ENCODE peak calls at places on chromosomes 6 and 20, in five cellular contexts. H is colonic mucosa, O is uterus, F is spleen, Q is psoas muscle. V is an unnamed sample.

GRCh38 chr6:77620290-77620882 is 32.5 kb upstream of the MEI4 start:
- DNase-seq in H (peak; percentile 17), O (no peak), F (no peak), Q (no peak), V (no peak)

GRCh38 chr6:14000901-14001300 is 76.1 kb downstream of the RNF182 start:
- DNase-seq in H (no peak), O (no peak), F (no peak), Q (no peak), V (no peak)

GRCh38 chr20:8877294-8877693 is 191.6 kb upstream of the PLCB4 start:
- DNase-seq in H (no peak), O (no peak), F (no peak), Q (no peak), V (no peak)

GRCh38 chr6:39189915-39190544 is 39.2 kb downstream of the KCNK5 start:
- DNase-seq in H (peak; percentile 71), O (no peak), F (no peak), Q (no peak), V (no peak)

GRCh38 chr6:163926642-163927041 is 512.1 kb downstream of the QKI start:
- DNase-seq in H (no peak), O (peak; percentile 16), F (no peak), Q (peak; percentile 74), V (no peak)

GRCh38 chr6:136920858-136921520 is 1.1 kb upstream of the SLC35D3 start:
- DNase-seq in H (peak; percentile 54), O (no peak), F (no peak), Q (no peak), V (no peak)

GRCh38 chr6:44116643-44117382 is 10.4 kb downstream of the MRPL14 start:
- DNase-seq in H (no peak), O (no peak), F (no peak), Q (no peak), V (peak; percentile 62)

GRCh38 chr6:133973109-133973971 is 20.3 kb downstream of the TBPL1 start:
- DNase-seq in H (no peak), O (no peak), F (no peak), Q (no peak), V (peak; percentile 42)

GRCh38 chr6:54135665-54136370 is 24.6 kb downstream of the MLIP start:
- DNase-seq in H (no peak), O (no peak), F (no peak), Q (no peak), V (peak; percentile 3)

GRCh38 chr20:8808180-8808535 is 260.7 kb upstream of the PLCB4 start:
- DNase-seq in H (peak; percentile 22), O (no peak), F (no peak), Q (no peak), V (no peak)

GRCh38 chr6:446418-447366 is 55.1 kb downstream of the IRF4 start:
- DNase-seq in H (no peak), O (no peak), F (peak; percentile 82), Q (no peak), V (no peak)

GRCh38 chr20:33910056-33910455 is 83.7 kb upstream of the RALY start:
- DNase-seq in H (no peak), O (no peak), F (no peak), Q (no peak), V (no peak)

GRCh38 chr20:57777911-57778310 is 68.1 kb upstream of the PMEPA1 start:
- DNase-seq in H (no peak), O (no peak), F (no peak), Q (no peak), V (no peak)

GRCh38 chr6:134318396-134319281 is 727 bp upstream of the SGK1 start:
- DNase-seq in H (no peak), O (no peak), F (no peak), Q (no peak), V (no peak)

GRCh38 chr6:38193486-38194281 is 374.2 kb downstream of the ZFAND3 start:
- DNase-seq in H (no peak), O (no peak), F (no peak), Q (no peak), V (no peak)

GRCh38 chr20:37848706-37849105 is 54.2 kb upstream of the VSTM2L start:
- DNase-seq in H (no peak), O (no peak), F (no peak), Q (no peak), V (no peak)

GRCh38 chr6:132483779-132484679 is 28.9 kb downstream of the STX7 start:
- DNase-seq in H (peak; percentile 49), O (no peak), F (no peak), Q (no peak), V (peak; percentile 37)

GRCh38 chr20:19974621-19975435 is 42.3 kb upstream of the NAA20 start:
- DNase-seq in H (peak; percentile 59), O (peak; percentile 84), F (peak; percentile 88), Q (peak; percentile 95), V (peak; percentile 93)

GRCh38 chr6:75368151-75368779 is 83.7 kb upstream of the TMEM30A start:
- DNase-seq in H (peak; percentile 29), O (no peak), F (no peak), Q (no peak), V (no peak)

GRCh38 chr6:137233561-137234504 is 14.6 kb upstream of the IFNGR1 start:
- DNase-seq in H (peak; percentile 45), O (peak; percentile 37), F (no peak), Q (peak; percentile 67), V (peak; percentile 68)

GRCh38 chr20:38585404-38586180 is 4.6 kb downstream of the ADIG start:
- DNase-seq in H (no peak), O (no peak), F (no peak), Q (no peak), V (no peak)

GRCh38 chr6:140203611-140204553 is 829.4 kb upstream of the CITED2 start:
- DNase-seq in H (no peak), O (no peak), F (no peak), Q (no peak), V (peak; percentile 21)

GRCh38 chr6:11538799-11539468 is 1.4 kb downstream of the TMEM170B start:
- DNase-seq in H (no peak), O (no peak), F (no peak), Q (no peak), V (no peak)

GRCh38 chr6:48144024-48144423 is 33.0 kb upstream of the PTCHD4 start:
- DNase-seq in H (no peak), O (no peak), F (no peak), Q (no peak), V (no peak)

GRCh38 chr6:56199956-56200355 is 47.4 kb downstream of the COL21A1 start:
- DNase-seq in H (no peak), O (no peak), F (no peak), Q (no peak), V (no peak)

GRCh38 chr6:109507490-109508072 is 24.6 kb upstream of the ZBTB24 start:
- DNase-seq in H (no peak), O (no peak), F (no peak), Q (no peak), V (no peak)

GRCh38 chr20:48683467-48684175 is 144.2 kb downstream of the PREX1 start:
- DNase-seq in H (no peak), O (no peak), F (peak; percentile 58), Q (no peak), V (no peak)

DNA sequence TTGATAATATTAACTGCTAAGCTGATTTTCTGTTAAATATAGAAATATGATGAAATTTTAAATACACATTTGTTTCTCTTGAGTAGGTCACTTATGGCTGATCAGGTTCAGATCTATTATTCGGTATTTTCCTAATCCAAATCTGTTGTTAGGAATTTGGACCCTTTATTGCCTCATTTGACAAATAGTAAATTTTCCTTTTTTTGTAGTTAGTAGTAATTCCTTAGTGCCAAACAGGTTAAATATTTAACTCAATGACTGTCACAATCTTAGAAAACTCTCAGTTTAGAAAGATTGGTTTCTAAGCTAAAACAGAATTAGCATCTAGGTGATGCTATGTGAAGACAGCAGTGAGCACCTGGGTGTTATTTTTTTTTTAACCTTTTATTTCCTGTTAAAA is 1598.9 kb downstream of the KHDRBS2 start:
- DNase-seq in H (no peak), O (no peak), F (no peak), Q (no peak), V (no peak)
- H3K9me3 ChIP-seq in H (no peaks in the 10 kb centered on the region), O (no peaks in the 10 kb centered on the region), F (peaks cover 42% of the 10 kb centered on the region), Q (no peaks in the 10 kb centered on the region), V (no peaks in the 10 kb centered on the region)

DNA sequence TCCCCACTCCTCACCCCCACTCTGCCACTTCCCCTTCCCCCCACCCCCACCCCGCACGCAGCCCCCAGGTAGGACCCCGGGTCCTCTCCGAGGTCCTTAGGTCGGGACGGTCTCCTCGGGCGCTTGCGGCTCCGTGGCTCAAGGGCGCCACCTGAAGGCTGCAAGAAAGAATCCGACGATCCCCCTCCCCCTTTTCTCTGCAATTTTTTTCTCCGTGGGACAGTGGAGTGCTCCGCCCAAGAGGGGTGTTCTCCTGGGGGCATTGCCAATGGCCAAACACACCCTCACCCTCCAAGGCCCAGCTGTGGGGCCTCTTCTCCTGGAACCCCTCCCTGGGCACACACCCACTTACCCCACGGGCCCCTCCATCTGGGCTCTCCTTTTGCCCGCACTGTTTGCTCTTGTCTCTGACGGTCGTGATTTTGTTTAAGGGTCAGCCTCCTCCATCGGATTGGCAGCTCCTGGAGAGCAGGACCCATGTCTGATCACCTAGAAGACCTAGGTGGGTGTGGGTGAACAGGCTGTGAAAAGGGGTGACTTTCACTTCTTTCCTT is 1.1 kb upstream of the TMEM74B start:
- DNase-seq in H (peak; percentile 45), O (no peak), F (no peak), Q (no peak), V (no peak)
- TF ChIP-seq CTCF in H (peak; percentile 54), O (no peak), F (no peak), Q (peak; percentile 40), V (peak; percentile 59)

DNA sequence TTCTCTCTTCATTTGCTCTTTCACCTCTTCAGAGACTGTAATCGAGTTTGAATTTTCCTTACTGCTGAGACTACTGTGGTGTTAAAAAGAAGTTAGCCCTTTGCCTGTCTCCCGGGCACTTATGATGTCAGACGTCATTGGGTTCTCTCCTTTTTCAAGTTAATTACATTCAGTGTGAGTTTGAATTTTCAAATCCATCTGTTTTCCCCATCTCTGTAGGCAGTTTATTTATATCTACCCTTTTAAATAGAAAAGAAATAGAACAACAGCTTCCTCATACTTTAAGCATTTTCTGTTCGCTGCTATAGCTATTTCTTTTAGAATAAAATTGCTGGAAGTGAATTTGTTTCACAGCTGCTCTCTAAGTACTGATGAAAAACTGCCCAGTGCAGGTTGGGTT is 81.4 kb downstream of the MCHR2 start:
- DNase-seq in H (no peak), O (no peak), F (no peak), Q (no peak), V (no peak)
- H3K27ac ChIP-seq in H (no peak overlapping the region), O (no peak overlapping the region), F (no peak overlapping the region), Q (no peak overlapping the region), V (no peak overlapping the region)

GRCh38 chr20:31844737-31845299 is 586 bp downstream of the FOXS1 start:
- DNase-seq in H (no peak), O (no peak), F (no peak), Q (no peak), V (no peak)

GRCh38 chr20:31841928-31842327 is 3.5 kb downstream of the FOXS1 start:
- DNase-seq in H (no peak), O (no peak), F (no peak), Q (peak; percentile 60), V (no peak)

GRCh38 chr20:31842471-31843157 is 2.8 kb downstream of the FOXS1 start:
- DNase-seq in H (no peak), O (peak; percentile 59), F (no peak), Q (peak; percentile 73), V (no peak)

GRCh38 chr20:31843881-31844280 is 1.5 kb downstream of the FOXS1 start:
- DNase-seq in H (no peak), O (no peak), F (no peak), Q (no peak), V (no peak)

DNA sequence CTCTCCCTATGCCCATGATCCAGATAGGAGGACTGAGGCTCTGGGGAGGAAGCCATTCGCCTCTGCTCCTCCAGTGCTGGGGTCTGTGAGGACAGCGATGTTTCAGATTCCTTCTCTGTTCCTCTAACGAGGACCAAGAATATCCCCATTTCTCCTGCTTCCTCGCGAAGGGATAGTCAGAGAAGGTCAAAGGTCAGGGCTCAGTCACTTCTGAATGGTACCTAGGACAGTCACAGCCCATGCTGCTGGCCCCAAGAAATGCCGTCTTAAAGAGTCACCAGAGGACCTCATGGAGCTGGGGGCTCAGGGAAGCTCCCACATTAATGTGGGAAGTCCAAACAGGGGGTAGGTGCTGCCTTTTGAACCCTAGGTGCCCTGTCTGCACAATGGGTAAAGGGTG is 2.1 kb downstream of the FOXS1 start:
- DNase-seq in H (no peak), O (no peak), F (no peak), Q (no peak), V (no peak)
- H3K9me3 ChIP-seq in H (no peaks in the 10 kb centered on the region), O (no peaks in the 10 kb centered on the region), F (no peaks in the 10 kb centered on the region), Q (no peaks in the 10 kb centered on the region), V (no peaks in the 10 kb centered on the region)

V was measured in AG04450.